ENCODE peak calls at places on chromosomes 6 and 20, in four cellular contexts. W is Peyer's patch, I is OCI-LY7, V is heart left ventricle. J is an unnamed sample.

GRCh38 chr6:157314705-157315321 is 8.5 kb downstream of the TMEM242 start:
- DNase-seq in W (no peak), I (peak; percentile 81), V (no peak), J (no peak)

GRCh38 chr20:371755-372542 is 8.6 kb upstream of the TRIB3 start:
- DNase-seq in W (no peak), I (no peak), V (peak; percentile 75), J (peak; percentile 77)

GRCh38 chr20:23396961-23397620 is 24.2 kb downstream of the NAPB start:
- DNase-seq in W (no peak), I (no peak), V (no peak), J (no peak)

GRCh38 chr6:72084992-72085569 is 198.7 kb downstream of the RIMS1 start:
- DNase-seq in W (no peak), I (peak; percentile 37), V (no peak), J (no peak)

GRCh38 chr6:81171991-81172740 is 580.3 kb downstream of the TENT5A start:
- DNase-seq in W (no peak), I (no peak), V (peak; percentile 26), J (peak; percentile 69)

GRCh38 chr6:16706029-16706428 is 55.2 kb downstream of the ATXN1 start:
- DNase-seq in W (no peak), I (no peak), V (no peak), J (no peak)

GRCh38 chr6:119224095-119224701 is 125.4 kb downstream of the MAN1A1 start:
- DNase-seq in W (no peak), I (no peak), V (no peak), J (no peak)

GRCh38 chr6:47195251-47195650 is 114.5 kb downstream of the TNFRSF21 start:
- DNase-seq in W (no peak), I (no peak), V (peak; percentile 61), J (peak; percentile 81)

GRCh38 chr6:168158280-168158979 is 79.4 kb upstream of the FRMD1 start:
- DNase-seq in W (no peak), I (no peak), V (no peak), J (peak; percentile 56)

GRCh38 chr6:37807656-37808055 is 11.9 kb upstream of the ZFAND3 start:
- DNase-seq in W (no peak), I (no peak), V (no peak), J (no peak)

GRCh38 chr20:51928931-51929330 is 126.6 kb upstream of the SALL4 start:
- DNase-seq in W (no peak), I (no peak), V (no peak), J (no peak)

GRCh38 chr6:133969285-133969946 is 16.4 kb downstream of the TBPL1 start:
- DNase-seq in W (no peak), I (no peak), V (no peak), J (no peak)

GRCh38 chr20:942611-943010 is 26.5 kb upstream of the ANGPT4 start:
- DNase-seq in W (no peak), I (no peak), V (no peak), J (no peak)

GRCh38 chr6:164062872-164063271 is 648.4 kb downstream of the QKI start:
- DNase-seq in W (no peak), I (no peak), V (no peak), J (no peak)

GRCh38 chr20:48051810-48052491 is 266.7 kb upstream of the SULF2 start:
- DNase-seq in W (no peak), I (no peak), V (no peak), J (no peak)

GRCh38 chr20:63495771-63496403 is 3.0 kb downstream of the EEF1A2 start:
- DNase-seq in W (peak; percentile 84), I (peak; percentile 73), V (peak; percentile 79), J (peak; percentile 81)

GRCh38 chr6:6654599-6655575 is 66.4 kb downstream of the LY86 start:
- DNase-seq in W (no peak), I (no peak), V (peak; percentile 68), J (no peak)

GRCh38 chr20:17735206-17735804 is 35.5 kb downstream of the BANF2 start:
- DNase-seq in W (no peak), I (no peak), V (no peak), J (no peak)

GRCh38 chr6:134984821-134985220 is 34.9 kb upstream of the ALDH8A1 start:
- DNase-seq in W (no peak), I (no peak), V (no peak), J (no peak)
- H3K36me3 ChIP-seq in W (no peaks in the 10 kb centered on the region), I (peaks cover 77% of the 10 kb centered on the region), V (peaks cover 66% of the 10 kb centered on the region), J (peaks cover 19% of the 10 kb centered on the region)

GRCh38 chr6:44216677-44217331 is at the start of gene MYMX:
- DNase-seq in W (no peak), I (no peak), V (no peak), J (peak; percentile 78)
- H3K27ac ChIP-seq in W (peak within 1 kb of the TSS; percentile 78), I (no peak within 1 kb of the TSS), V (peak within 1 kb of the TSS; percentile 99), J (peak within 1 kb of the TSS; percentile 97)

GRCh38 chr6:154301086-154301625 is 55.4 kb downstream of the IPCEF1 start:
- DNase-seq in W (no peak), I (no peak), V (no peak), J (no peak)

GRCh38 chr6:154297210-154297609 is 59.4 kb downstream of the IPCEF1 start:
- DNase-seq in W (no peak), I (no peak), V (no peak), J (no peak)

GRCh38 chr6:154297711-154298110 is 58.9 kb downstream of the IPCEF1 start:
- DNase-seq in W (no peak), I (no peak), V (no peak), J (no peak)

GRCh38 chr6:154295733-154296132 is 60.9 kb downstream of the IPCEF1 start:
- DNase-seq in W (no peak), I (no peak), V (no peak), J (no peak)

DNA sequence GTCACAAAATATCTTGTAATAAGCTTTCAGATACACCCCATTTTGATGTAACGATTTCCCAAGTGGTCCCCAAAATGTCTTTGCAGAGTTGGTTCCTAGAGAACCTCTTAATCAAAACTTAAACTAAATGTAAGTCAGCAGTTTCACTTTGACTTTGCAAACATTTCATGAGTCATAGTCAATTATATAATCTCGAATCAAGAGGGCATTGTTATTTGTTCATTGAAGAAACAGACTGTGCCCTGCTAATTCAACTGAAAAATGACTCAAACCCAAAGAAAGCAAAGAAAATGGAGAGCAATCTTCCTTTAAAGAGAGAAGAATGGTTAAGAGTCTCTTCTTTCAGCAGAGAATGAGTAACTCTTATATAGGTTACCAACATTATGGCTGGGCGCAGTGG is 58.3 kb downstream of the IPCEF1 start:
- DNase-seq in W (no peak), I (no peak), V (no peak), J (no peak)
- H3K4me1 ChIP-seq in W (no peaks in the 10 kb centered on the region), I (peaks cover 24% of the 10 kb centered on the region), V (no peaks in the 10 kb centered on the region), J (peaks cover 21% of the 10 kb centered on the region)

GRCh38 chr6:32835167-32835893 is 3.2 kb downstream of the TAP2 start:
- DNase-seq in W (no peak), I (no peak), V (no peak), J (no peak)
- H3K36me3 ChIP-seq in W (no peaks in the 10 kb centered on the region), I (peaks cover 84% of the 10 kb centered on the region), V (peaks cover 76% of the 10 kb centered on the region), J (no peaks in the 10 kb centered on the region)

GRCh38 chr20:32793059-32793458 is 26.7 kb upstream of the MAPRE1 start:
- DNase-seq in W (no peak), I (no peak), V (no peak), J (no peak)

GRCh38 chr20:32798046-32798985 is 21.4 kb upstream of the MAPRE1 start:
- DNase-seq in W (no peak), I (no peak), V (no peak), J (no peak)

GRCh38 chr20:32797160-32797468 is 22.6 kb upstream of the MAPRE1 start:
- DNase-seq in W (no peak), I (no peak), V (no peak), J (no peak)

GRCh38 chr20:32792316-32792715 is 27.4 kb upstream of the MAPRE1 start:
- DNase-seq in W (no peak), I (no peak), V (no peak), J (no peak)

DNA sequence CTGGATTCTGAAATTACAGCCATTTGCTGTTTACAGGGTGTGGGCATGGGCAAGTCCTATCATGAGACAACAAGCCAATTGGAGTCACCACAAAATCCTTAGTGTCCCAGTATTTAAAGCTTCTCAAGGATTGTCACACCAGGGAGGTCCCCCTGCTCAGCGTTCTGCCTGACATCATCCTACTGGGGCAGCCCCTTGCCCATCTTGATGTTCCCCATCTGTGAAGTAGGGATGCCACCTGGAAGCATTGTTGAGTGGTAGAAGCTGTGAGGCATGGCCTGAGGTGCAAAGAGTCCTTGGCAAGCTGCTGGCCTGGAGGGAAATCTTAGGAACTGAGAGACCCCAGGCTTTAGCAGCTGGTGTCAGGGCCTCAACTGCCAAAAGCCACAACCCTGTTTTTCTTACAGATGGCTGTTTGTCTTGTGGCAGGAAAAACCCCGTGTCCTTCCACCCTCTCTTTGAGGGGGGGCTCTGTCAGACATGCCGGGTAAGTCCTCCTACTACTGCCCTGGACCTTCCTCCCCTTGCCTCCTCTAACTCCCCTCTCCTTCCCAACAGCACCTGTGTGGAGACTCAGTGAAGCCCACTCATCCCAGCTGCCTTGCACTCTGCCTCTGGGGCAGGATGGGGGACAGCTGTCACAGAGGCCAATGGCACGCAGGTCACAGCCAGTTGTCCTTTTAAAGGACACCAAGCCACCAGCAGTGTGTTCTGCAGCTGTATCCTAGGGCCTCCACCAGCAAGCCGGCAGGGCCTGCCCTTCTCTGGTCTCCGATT is 23.2 kb upstream of the MAPRE1 start:
- DNase-seq in W (no peak), I (no peak), V (no peak), J (no peak)
- H3K27ac ChIP-seq in W (no peak overlapping the region), I (no peak overlapping the region), V (no peak overlapping the region), J (no peak overlapping the region)

GRCh38 chr6:74253261-74253660 is 557.3 kb downstream of the CD109 start:
- DNase-seq in W (no peak), I (no peak), V (no peak), J (no peak)
- H3K4me1 ChIP-seq in W (no peaks in the 10 kb centered on the region), I (no peaks in the 10 kb centered on the region), V (no peaks in the 10 kb centered on the region), J (peaks cover 16% of the 10 kb centered on the region)

GRCh38 chr20:58905236-58905635 is 52.7 kb downstream of the GNAS start:
- DNase-seq in W (no peak), I (no peak), V (no peak), J (no peak)
- H3K36me3 ChIP-seq in W (no peaks in the 10 kb centered on the region), I (peaks cover 95% of the 10 kb centered on the region), V (peaks cover 86% of the 10 kb centered on the region), J (peaks cover 17% of the 10 kb centered on the region)

GRCh38 chr6:31927242-31927867 is at the start of gene C2:
- DNase-seq in W (no peak), I (no peak), V (no peak), J (no peak)
- H3K27ac ChIP-seq in W (peak within 1 kb of the TSS; percentile 38), I (no peak within 1 kb of the TSS), V (no peak within 1 kb of the TSS), J (no peak within 1 kb of the TSS)

DNA sequence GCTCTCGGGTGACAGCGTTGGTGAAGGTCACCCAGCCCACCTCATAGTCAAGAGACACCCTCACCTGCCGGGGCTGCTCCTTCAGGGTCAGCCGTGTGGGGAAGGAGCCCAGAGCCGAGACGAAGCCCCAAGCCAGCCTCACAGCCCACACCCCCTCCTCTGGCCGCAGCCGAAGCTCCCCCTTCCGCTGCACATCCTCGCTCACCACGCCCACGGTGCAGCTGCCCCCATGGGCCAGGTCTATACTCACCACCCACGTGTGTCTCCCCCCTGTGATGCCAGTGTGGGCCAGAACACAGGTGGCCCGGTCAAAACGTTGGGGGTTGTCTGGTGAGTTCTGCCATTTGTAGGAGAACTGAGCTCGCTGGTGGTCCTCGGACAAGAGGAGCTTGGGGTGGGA is 7.0 kb downstream of the TRIM10 start:
- DNase-seq in W (no peak), I (no peak), V (no peak), J (no peak)
- H3K4me1 ChIP-seq in W (peaks cover 7% of the 10 kb centered on the region), I (no peaks in the 10 kb centered on the region), V (no peaks in the 10 kb centered on the region), J (no peaks in the 10 kb centered on the region)

J was measured in sigmoid colon.